ENCODE peak calls at places on chromosome 5, in six cellular contexts. One of them, this sample, is unnamed.

GRCh38 chr5:142475102-142475501 is 150.3 kb upstream of the SPRY4 start:
- DNase-seq in SK-N-SH: no peak
- DNase-seq in H1: peak
- DNase-seq in GM12878: no peak
- DNase-seq in K562: no peak
- DNase-seq in HepG2: no peak
- DNase-seq in this sample: no peak

GRCh38 chr5:92492908-92493307 is 1088.1 kb downstream of the NR2F1-AS1 start:
- DNase-seq in SK-N-SH: no peak
- DNase-seq in H1: no peak
- DNase-seq in GM12878: no peak
- DNase-seq in K562: no peak
- DNase-seq in HepG2: no peak
- DNase-seq in this sample: no peak

GRCh38 chr5:38190111-38190510 is 68.2 kb upstream of the EGFLAM start:
- DNase-seq in SK-N-SH: no peak
- DNase-seq in H1: no peak
- DNase-seq in GM12878: no peak
- DNase-seq in K562: no peak
- DNase-seq in HepG2: no peak
- DNase-seq in this sample: no peak

GRCh38 chr5:38528162-38528703 is 28.2 kb downstream of the LIFR start:
- DNase-seq in SK-N-SH: no peak
- DNase-seq in H1: no peak
- DNase-seq in GM12878: no peak
- DNase-seq in K562: peak
- DNase-seq in HepG2: peak
- DNase-seq in this sample: no peak

GRCh38 chr5:122703214-122703613 is 71.7 kb upstream of the SNX2 start:
- DNase-seq in SK-N-SH: no peak
- DNase-seq in H1: no peak
- DNase-seq in GM12878: no peak
- DNase-seq in K562: no peak
- DNase-seq in HepG2: no peak
- DNase-seq in this sample: no peak

GRCh38 chr5:154646841-154647759 is 108.1 kb upstream of the LARP1 start:
- DNase-seq in SK-N-SH: no peak
- DNase-seq in H1: peak
- DNase-seq in GM12878: no peak
- DNase-seq in K562: peak
- DNase-seq in HepG2: peak
- DNase-seq in this sample: no peak

GRCh38 chr5:108521841-108522506 is 140.1 kb upstream of the FBXL17 start:
- DNase-seq in SK-N-SH: peak
- DNase-seq in H1: no peak
- DNase-seq in GM12878: peak
- DNase-seq in K562: peak
- DNase-seq in HepG2: peak
- DNase-seq in this sample: no peak

GRCh38 chr5:139402561-139403158 is 1.2 kb downstream of the SPATA24 start:
- DNase-seq in SK-N-SH: no peak
- DNase-seq in H1: peak
- DNase-seq in GM12878: no peak
- DNase-seq in K562: peak
- DNase-seq in HepG2: peak
- DNase-seq in this sample: peak

GRCh38 chr5:149379807-149380374 is 799 bp upstream of the IL17B start:
- DNase-seq in SK-N-SH: no peak
- DNase-seq in H1: no peak
- DNase-seq in GM12878: no peak
- DNase-seq in K562: no peak
- DNase-seq in HepG2: no peak
- DNase-seq in this sample: no peak

GRCh38 chr5:31935702-31936347 is 238.3 kb downstream of the GOLPH3 start:
- DNase-seq in SK-N-SH: no peak
- DNase-seq in H1: no peak
- DNase-seq in GM12878: no peak
- DNase-seq in K562: no peak
- DNase-seq in HepG2: no peak
- DNase-seq in this sample: no peak

GRCh38 chr5:33370135-33370472 is 70.7 kb upstream of the TARS1 start:
- DNase-seq in SK-N-SH: no peak
- DNase-seq in H1: no peak
- DNase-seq in GM12878: no peak
- DNase-seq in K562: no peak
- DNase-seq in HepG2: no peak
- DNase-seq in this sample: no peak

GRCh38 chr5:116600876-116601275 is 26.3 kb upstream of the SEMA6A start:
- DNase-seq in SK-N-SH: no peak
- DNase-seq in H1: no peak
- DNase-seq in GM12878: no peak
- DNase-seq in K562: no peak
- DNase-seq in HepG2: no peak
- DNase-seq in this sample: no peak

GRCh38 chr5:112551437-112552018 is 132.5 kb upstream of the EPB41L4A start:
- DNase-seq in SK-N-SH: peak
- DNase-seq in H1: no peak
- DNase-seq in GM12878: no peak
- DNase-seq in K562: peak
- DNase-seq in HepG2: peak
- DNase-seq in this sample: no peak

GRCh38 chr5:90956511-90956910 is 397.9 kb downstream of the ADGRV1 start:
- DNase-seq in SK-N-SH: no peak
- DNase-seq in H1: no peak
- DNase-seq in GM12878: no peak
- DNase-seq in K562: no peak
- DNase-seq in HepG2: no peak
- DNase-seq in this sample: no peak

GRCh38 chr5:68216737-68217231 is 1.2 kb downstream of the PIK3R1 start:
- DNase-seq in SK-N-SH: peak
- DNase-seq in H1: no peak
- DNase-seq in GM12878: no peak
- DNase-seq in K562: no peak
- DNase-seq in HepG2: no peak
- DNase-seq in this sample: no peak

GRCh38 chr5:36897616-36898015 is 21.0 kb downstream of the NIPBL start:
- DNase-seq in SK-N-SH: no peak
- DNase-seq in H1: no peak
- DNase-seq in GM12878: no peak
- DNase-seq in K562: no peak
- DNase-seq in HepG2: no peak
- DNase-seq in this sample: no peak

GRCh38 chr5:146213210-146213838 is 9.9 kb downstream of the RBM27 start:
- DNase-seq in SK-N-SH: no peak
- DNase-seq in H1: no peak
- DNase-seq in GM12878: no peak
- DNase-seq in K562: peak
- DNase-seq in HepG2: peak
- DNase-seq in this sample: no peak

GRCh38 chr5:160198148-160198545 is 31.2 kb upstream of the FABP6 start:
- DNase-seq in SK-N-SH: no peak
- DNase-seq in H1: no peak
- DNase-seq in GM12878: no peak
- DNase-seq in K562: peak
- DNase-seq in HepG2: no peak
- DNase-seq in this sample: no peak

GRCh38 chr5:45410304-45410995 is 285.7 kb downstream of the HCN1 start:
- DNase-seq in SK-N-SH: no peak
- DNase-seq in H1: no peak
- DNase-seq in GM12878: no peak
- DNase-seq in K562: no peak
- DNase-seq in HepG2: no peak
- DNase-seq in this sample: no peak

GRCh38 chr5:10863763-10864383 is 102.8 kb upstream of the DAP start:
- DNase-seq in SK-N-SH: peak
- DNase-seq in H1: peak
- DNase-seq in GM12878: peak
- DNase-seq in K562: peak
- DNase-seq in HepG2: peak
- DNase-seq in this sample: peak

GRCh38 chr5:172417983-172418630 is 36.2 kb downstream of the SH3PXD2B start:
- DNase-seq in SK-N-SH: no peak
- DNase-seq in H1: no peak
- DNase-seq in GM12878: no peak
- DNase-seq in K562: no peak
- DNase-seq in HepG2: peak
- DNase-seq in this sample: peak

GRCh38 chr5:105630803-105631202 is 2039.9 kb downstream of the EFNA5 start:
- DNase-seq in SK-N-SH: no peak
- DNase-seq in H1: no peak
- DNase-seq in GM12878: no peak
- DNase-seq in K562: no peak
- DNase-seq in HepG2: no peak
- DNase-seq in this sample: no peak

GRCh38 chr5:174678107-174678506 is 46.3 kb upstream of the MSX2 start:
- DNase-seq in SK-N-SH: no peak
- DNase-seq in H1: no peak
- DNase-seq in GM12878: no peak
- DNase-seq in K562: no peak
- DNase-seq in HepG2: no peak
- DNase-seq in this sample: no peak

GRCh38 chr5:440413-441180 is 2.4 kb upstream of the EXOC3 start:
- DNase-seq in SK-N-SH: no peak
- DNase-seq in H1: no peak
- DNase-seq in GM12878: no peak
- DNase-seq in K562: no peak
- DNase-seq in HepG2: no peak
- DNase-seq in this sample: peak

GRCh38 chr5:7391215-7391614 is 4.7 kb upstream of the ADCY2 start:
- DNase-seq in SK-N-SH: no peak
- DNase-seq in H1: no peak
- DNase-seq in GM12878: no peak
- DNase-seq in K562: peak
- DNase-seq in HepG2: peak
- DNase-seq in this sample: no peak

GRCh38 chr5:98768160-98769005 is 5.1 kb upstream of the RGMB start:
- DNase-seq in SK-N-SH: peak
- DNase-seq in H1: peak
- DNase-seq in GM12878: no peak
- DNase-seq in K562: peak
- DNase-seq in HepG2: peak
- DNase-seq in this sample: peak

GRCh38 chr5:72842816-72843215 is 26.4 kb downstream of the TNPO1 start:
- DNase-seq in SK-N-SH: no peak
- DNase-seq in H1: no peak
- DNase-seq in GM12878: no peak
- DNase-seq in K562: peak
- DNase-seq in HepG2: no peak
- DNase-seq in this sample: no peak
- TF ChIP-seq POLR2AphosphoS5 in SK-N-SH: no peak
- TF ChIP-seq POLR2AphosphoS5 in H1: no peak
- TF ChIP-seq POLR2AphosphoS5 in GM12878: no peak
- TF ChIP-seq POLR2AphosphoS5 in K562: no peak
- TF ChIP-seq POLR2AphosphoS5 in HepG2: no peak
- TF ChIP-seq POLR2AphosphoS5 in this sample: no peak

DNA sequence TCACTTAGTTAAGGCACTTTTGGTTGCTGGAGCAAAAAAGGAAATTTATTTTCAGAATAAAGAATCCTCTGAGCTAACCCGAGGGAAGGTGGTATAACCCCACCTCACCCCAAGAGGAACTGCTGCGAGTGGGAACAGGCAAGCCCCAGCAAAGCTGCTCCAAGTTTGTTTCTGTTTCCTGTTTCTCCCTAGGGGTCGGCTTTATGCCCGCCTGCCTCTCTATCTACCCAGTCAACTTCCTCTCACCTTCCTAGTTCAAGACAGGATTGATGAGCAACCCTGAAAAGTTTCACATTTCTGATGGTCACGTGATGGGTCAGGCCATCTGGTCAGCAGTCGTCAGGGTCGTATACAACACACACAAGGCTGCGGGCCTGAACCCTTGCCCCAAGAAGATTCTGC is 31.1 kb downstream of the TRIO start:
- DNase-seq in SK-N-SH: peak
- DNase-seq in H1: no peak
- DNase-seq in GM12878: peak
- DNase-seq in K562: no peak
- DNase-seq in HepG2: no peak
- DNase-seq in this sample: peak
- TF ChIP-seq GABPA in SK-N-SH: no peak
- TF ChIP-seq GABPA in H1: no peak
- TF ChIP-seq GABPA in GM12878: no peak
- TF ChIP-seq GABPA in K562: no peak
- TF ChIP-seq GABPA in HepG2: no peak
- TF ChIP-seq GABPA in this sample: no peak

DNA sequence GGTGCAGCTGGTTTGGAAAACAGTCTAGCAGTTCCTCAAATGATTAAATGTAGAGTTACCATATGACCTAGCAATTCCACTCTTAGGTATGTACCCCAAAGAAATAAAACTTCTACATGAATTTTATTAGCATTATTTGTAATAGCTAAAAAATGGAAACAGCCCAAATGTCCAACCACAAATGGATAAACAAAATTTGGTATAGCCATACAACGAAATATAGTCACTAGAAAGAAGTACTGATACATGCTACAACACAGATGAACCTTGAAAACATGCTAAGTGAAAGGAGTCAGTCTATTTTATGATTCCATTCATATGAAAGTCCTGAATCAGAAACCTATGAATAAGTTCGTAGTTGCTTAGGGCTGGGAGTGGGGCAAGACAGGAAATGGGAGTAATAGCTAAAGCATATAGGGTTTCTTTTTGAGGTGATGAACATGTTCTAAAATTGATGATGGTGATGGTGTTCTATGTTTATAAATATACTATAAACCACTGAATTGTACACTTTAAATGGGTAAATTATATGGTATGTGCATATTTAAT is 6.3 kb downstream of the GDF9 start:
- DNase-seq in SK-N-SH: no peak
- DNase-seq in H1: no peak
- DNase-seq in GM12878: no peak
- DNase-seq in K562: no peak
- DNase-seq in HepG2: no peak
- DNase-seq in this sample: no peak
- H3K27ac ChIP-seq in SK-N-SH: no peak
- H3K27ac ChIP-seq in H1: no peak
- H3K27ac ChIP-seq in GM12878: no peak
- H3K27ac ChIP-seq in K562: no peak
- H3K27ac ChIP-seq in HepG2: no peak
- H3K27ac ChIP-seq in this sample: no peak

GRCh38 chr5:27403248-27403882 is 365.0 kb upstream of the CDH9 start:
- DNase-seq in SK-N-SH: no peak
- DNase-seq in H1: no peak
- DNase-seq in GM12878: no peak
- DNase-seq in K562: no peak
- DNase-seq in HepG2: no peak
- DNase-seq in this sample: no peak

GRCh38 chr5:27402828-27403227 is 364.4 kb upstream of the CDH9 start:
- DNase-seq in SK-N-SH: no peak
- DNase-seq in H1: no peak
- DNase-seq in GM12878: no peak
- DNase-seq in K562: no peak
- DNase-seq in HepG2: no peak
- DNase-seq in this sample: no peak

DNA sequence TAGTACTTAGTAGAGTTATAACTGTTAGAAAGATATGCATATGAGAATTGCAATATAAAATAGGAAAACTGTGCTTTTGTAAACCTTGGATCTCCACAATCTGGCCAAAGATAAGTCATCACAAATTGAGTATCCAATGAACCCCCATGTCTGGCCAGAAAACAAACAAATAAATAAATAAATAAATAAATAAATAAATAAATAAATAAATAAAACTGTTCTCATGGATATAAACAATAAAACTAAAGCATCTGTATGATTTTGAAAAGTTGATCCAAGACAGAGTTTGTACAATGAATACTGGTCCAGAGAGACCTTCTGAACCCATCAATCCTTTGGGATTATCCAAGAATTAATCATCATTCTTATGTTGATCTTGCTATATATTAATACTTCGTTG is 367.6 kb upstream of the CDH9 start:
- DNase-seq in SK-N-SH: no peak
- DNase-seq in H1: no peak
- DNase-seq in GM12878: no peak
- DNase-seq in K562: no peak
- DNase-seq in HepG2: no peak
- DNase-seq in this sample: no peak
- TF ChIP-seq POLR2AphosphoS5 in SK-N-SH: no peak
- TF ChIP-seq POLR2AphosphoS5 in H1: no peak
- TF ChIP-seq POLR2AphosphoS5 in GM12878: no peak
- TF ChIP-seq POLR2AphosphoS5 in K562: no peak
- TF ChIP-seq POLR2AphosphoS5 in HepG2: no peak
- TF ChIP-seq POLR2AphosphoS5 in this sample: no peak

This sample was measured in HL-60.